ENCODE peak calls at places on chromosomes 5 and 9, in seven cellular contexts. L is sciatic nerve, U is RPMI8226, B is mesothelial cell of epicardium, D is NCI-H1092, H is GM18507, F is iris pigment epithelial cell. M is an unnamed sample.

GRCh38 chr9:128118971-128119665 is 8.4 kb downstream of the PTGES2 start:
- DNase-seq in U (no peak), B (no peak), F (no peak), H (no peak), D (no peak), L (peak; percentile 50), M (no peak)

GRCh38 chr5:77748160-77748559 is 28.0 kb downstream of the TBCA start:
- DNase-seq in U (no peak), F (no peak), B (no peak), H (no peak), D (no peak), L (no peak), M (no peak)

GRCh38 chr5:39006650-39007049 is 67.5 kb downstream of the RICTOR start:
- DNase-seq in H (no peak), B (no peak), D (no peak), L (no peak), U (no peak), F (no peak), M (no peak)

GRCh38 chr5:135156715-135157404 is 122.8 kb upstream of the PITX1 start:
- DNase-seq in H (no peak), L (no peak), U (peak; percentile 19), F (no peak), B (no peak), D (no peak), M (no peak)

GRCh38 chr5:15421798-15422456 is 78.1 kb upstream of the FBXL7 start:
- DNase-seq in H (no peak), D (no peak), L (no peak), F (peak; percentile 67), B (no peak), U (no peak), M (no peak)

GRCh38 chr9:135562235-135562745 is 734 bp downstream of the PAEP start:
- DNase-seq in D (no peak), F (no peak), B (no peak), U (no peak), H (no peak), L (no peak), M (no peak)

GRCh38 chr9:87160148-87161107 is 213.1 kb upstream of the GAS1 start:
- DNase-seq in H (no peak), L (no peak), F (no peak), D (no peak), U (no peak), B (no peak), M (no peak)

GRCh38 chr9:21761309-21761901 is 41.0 kb upstream of the MTAP start:
- DNase-seq in B (no peak), L (no peak), F (no peak), U (no peak), D (no peak), H (no peak), M (no peak)

GRCh38 chr5:52786937-52787599 is 648 bp upstream of the ITGA1 start:
- DNase-seq in L (no peak), H (no peak), F (no peak), U (peak; percentile 48), D (no peak), B (no peak), M (no peak)

GRCh38 chr5:59732806-59733205 is 160.7 kb downstream of the PDE4D start:
- DNase-seq in B (no peak), H (no peak), U (no peak), D (no peak), F (peak; percentile 76), L (no peak), M (no peak)

GRCh38 chr5:105952875-105953274 is 1717.9 kb downstream of the EFNA5 start:
- DNase-seq in H (no peak), B (no peak), D (peak; percentile 91), U (no peak), F (peak; percentile 80), L (no peak), M (no peak)

GRCh38 chr5:111461261-111461671 is 51.1 kb downstream of the STARD4 start:
- DNase-seq in U (peak; percentile 20), L (no peak), B (no peak), D (no peak), F (peak; percentile 44), H (no peak), M (no peak)

GRCh38 chr9:97387936-97388684 is 23.8 kb upstream of the TDRD7 start:
- DNase-seq in F (no peak), U (no peak), L (no peak), B (no peak), D (no peak), H (no peak), M (no peak)

GRCh38 chr5:139742173-139742903 is 53.3 kb upstream of the PSD2 start:
- DNase-seq in U (no peak), B (no peak), D (no peak), F (no peak), L (no peak), H (no peak), M (no peak)

GRCh38 chr5:119287547-119288073 is 68.2 kb upstream of the TNFAIP8 start:
- DNase-seq in H (no peak), F (peak; percentile 63), B (no peak), D (no peak), U (no peak), L (no peak), M (no peak)

GRCh38 chr5:65862384-65862783 is 64.0 kb upstream of the ERBIN start:
- DNase-seq in B (no peak), L (no peak), D (no peak), U (no peak), F (peak; percentile 25), H (no peak), M (no peak)

GRCh38 chr5:106311230-106311629 is 1359.5 kb downstream of the EFNA5 start:
- DNase-seq in U (no peak), L (no peak), B (no peak), F (peak; percentile 65), H (no peak), D (no peak), M (no peak)

GRCh38 chr9:86549434-86549833 is 195.2 kb upstream of the TUT7 start:
- DNase-seq in L (no peak), U (no peak), H (no peak), D (no peak), B (no peak), F (peak; percentile 89), M (no peak)

GRCh38 chr9:95815961-95816360 is 59.5 kb upstream of the ERCC6L2 start:
- DNase-seq in D (no peak), L (peak; percentile 77), U (no peak), F (no peak), H (no peak), B (no peak), M (no peak)

GRCh38 chr5:59299006-59299405 is 594.5 kb downstream of the PDE4D start:
- DNase-seq in D (no peak), F (peak; percentile 32), U (no peak), L (no peak), H (no peak), B (no peak), M (no peak)

GRCh38 chr9:127689332-127690000 is 17.3 kb upstream of the CFAP157 start:
- DNase-seq in D (no peak), L (no peak), H (no peak), U (no peak), F (no peak), B (no peak), M (no peak)

GRCh38 chr5:143683459-143683858 is 128.5 kb upstream of the HMHB1 start:
- DNase-seq in F (no peak), D (no peak), H (no peak), L (no peak), U (no peak), B (no peak), M (no peak)

GRCh38 chr9:104276709-104277245 is 182.7 kb downstream of the SMC2 start:
- DNase-seq in F (peak; percentile 92), D (no peak), U (no peak), B (no peak), L (no peak), H (no peak), M (no peak)

GRCh38 chr5:18216016-18216415 is 581.8 kb downstream of the TAF11L14 start:
- DNase-seq in L (no peak), F (no peak), H (no peak), U (no peak), D (no peak), B (no peak), M (no peak)

GRCh38 chr5:163855754-163856153 is 350.3 kb downstream of the MAT2B start:
- DNase-seq in H (no peak), D (no peak), L (no peak), U (no peak), F (no peak), B (no peak), M (no peak)

GRCh38 chr5:77832938-77833337 is 56.8 kb upstream of the TBCA start:
- DNase-seq in L (no peak), H (no peak), D (no peak), F (no peak), B (no peak), U (no peak), M (no peak)

GRCh38 chr5:161544350-161544765 is 2.2 kb downstream of the GABRB2 start:
- DNase-seq in D (peak; percentile 18), U (peak; percentile 29), L (no peak), F (peak; percentile 54), B (no peak), H (no peak), M (no peak)

GRCh38 chr9:105280730-105281129 is 36.3 kb downstream of the SLC44A1 start:
- DNase-seq in H (no peak), U (no peak), F (peak; percentile 74), D (no peak), L (no peak), B (no peak), M (no peak)

GRCh38 chr5:1552469-1553255 is 28.9 kb upstream of the LPCAT1 start:
- DNase-seq in F (no peak), L (peak; percentile 87), H (no peak), D (peak; percentile 87), B (no peak), U (no peak), M (peak; percentile 69)

GRCh38 chr5:109740329-109740728 is 50.6 kb downstream of the MAN2A1 start:
- DNase-seq in L (no peak), H (peak; percentile 4), D (no peak), F (peak; percentile 62), U (peak; percentile 90), B (no peak), M (no peak)

GRCh38 chr9:123679330-123679987 is 250.5 kb downstream of the DENND1A start:
- DNase-seq in D (no peak), U (peak; percentile 96), L (no peak), F (peak; percentile 28), H (peak; percentile 63), B (no peak), M (no peak)

GRCh38 chr9:5838884-5839571 is 6.1 kb upstream of the ERMP1 start:
- DNase-seq in F (peak; percentile 64), H (no peak), B (no peak), D (no peak), U (peak; percentile 85), L (no peak), M (no peak)

GRCh38 chr5:64635056-64635686 is 55.1 kb upstream of the SHISAL2B start:
- DNase-seq in B (no peak), H (no peak), U (peak; percentile 48), D (no peak), L (no peak), F (peak; percentile 28), M (no peak)

GRCh38 chr5:115522832-115523365 is 21.7 kb downstream of the FEM1C start:
- DNase-seq in L (no peak), F (no peak), U (no peak), H (no peak), D (no peak), B (no peak), M (no peak)

GRCh38 chr9:17063535-17064135 is 71.2 kb upstream of the CNTLN start:
- DNase-seq in D (peak; percentile 68), H (no peak), F (peak; percentile 64), B (no peak), U (peak; percentile 54), L (no peak), M (no peak)

GRCh38 chr5:67350600-67351315 is 154.2 kb upstream of the CD180 start:
- DNase-seq in H (no peak), B (no peak), L (no peak), D (peak; percentile 33), F (no peak), U (peak; percentile 58), M (no peak)

GRCh38 chr5:176739461-176740051 is 70.8 kb upstream of the UNC5A start:
- DNase-seq in D (peak; percentile 81), H (no peak), B (no peak), L (peak; percentile 47), U (no peak), F (no peak), M (peak; percentile 53)

GRCh38 chr5:144333336-144333920 is 162.8 kb downstream of the KCTD16 start:
- DNase-seq in F (peak; percentile 4), H (no peak), D (no peak), L (no peak), B (no peak), U (no peak), M (no peak)